ENCODE peak calls at places on chromosomes 7 and 10, in six cellular contexts. One of them, this sample, is unnamed.
A peak's percentile ranks its signal among the peaks of the same experiment; 100 is the strongest.

GRCh38 chr7:65448824-65449504 is 75.3 kb downstream of the ZNF92 start:
- DNase-seq in lower lobe of right lung: no peak
- DNase-seq in iPS DF 19.7: no peak
- DNase-seq in activated T-helper 1 cell treated with anti-CD3 and anti-CD28 coated beads, Interleukin-12 subunit alpha, Interleukin-12 subunit beta, Interleukin-2, Interleukin-4 antibody, amounts not matched to agents 30 ng/mL and 10 ng/mL and 1 ng/mL, durations not matched to agents 14 hours and 24 hours and 36 hours: no peak
- DNase-seq in Panc1: no peak
- DNase-seq in Calu3: no peak
- DNase-seq in this sample: peak; percentile 70

GRCh38 chr7:150466477-150466876 is 16.0 kb downstream of the GIMAP8 start:
- DNase-seq in activated T-helper 1 cell treated with anti-CD3 and anti-CD28 coated beads, Interleukin-12 subunit alpha, Interleukin-12 subunit beta, Interleukin-2, Interleukin-4 antibody, amounts not matched to agents 30 ng/mL and 10 ng/mL and 1 ng/mL, durations not matched to agents 14 hours and 24 hours and 36 hours: no peak
- DNase-seq in iPS DF 19.7: no peak
- DNase-seq in Panc1: no peak
- DNase-seq in lower lobe of right lung: no peak
- DNase-seq in Calu3: no peak
- DNase-seq in this sample: no peak

GRCh38 chr10:18140957-18141888 is 999 bp downstream of the CACNB2 start:
- DNase-seq in Calu3: no peak
- DNase-seq in iPS DF 19.7: no peak
- DNase-seq in activated T-helper 1 cell treated with anti-CD3 and anti-CD28 coated beads, Interleukin-12 subunit alpha, Interleukin-12 subunit beta, Interleukin-2, Interleukin-4 antibody, amounts not matched to agents 30 ng/mL and 10 ng/mL and 1 ng/mL, durations not matched to agents 14 hours and 24 hours and 36 hours: no peak
- DNase-seq in Panc1: no peak
- DNase-seq in lower lobe of right lung: no peak
- DNase-seq in this sample: no peak

GRCh38 chr7:47285860-47286491 is 295.9 kb downstream of the TNS3 start:
- DNase-seq in Panc1: no peak
- DNase-seq in Calu3: no peak
- DNase-seq in iPS DF 19.7: no peak
- DNase-seq in lower lobe of right lung: no peak
- DNase-seq in activated T-helper 1 cell treated with anti-CD3 and anti-CD28 coated beads, Interleukin-12 subunit alpha, Interleukin-12 subunit beta, Interleukin-2, Interleukin-4 antibody, amounts not matched to agents 30 ng/mL and 10 ng/mL and 1 ng/mL, durations not matched to agents 14 hours and 24 hours and 36 hours: no peak
- DNase-seq in this sample: no peak

GRCh38 chr7:39650676-39651075 is 27.3 kb downstream of the RALA start:
- DNase-seq in Panc1: no peak
- DNase-seq in lower lobe of right lung: no peak
- DNase-seq in Calu3: no peak
- DNase-seq in activated T-helper 1 cell treated with anti-CD3 and anti-CD28 coated beads, Interleukin-12 subunit alpha, Interleukin-12 subunit beta, Interleukin-2, Interleukin-4 antibody, amounts not matched to agents 30 ng/mL and 10 ng/mL and 1 ng/mL, durations not matched to agents 14 hours and 24 hours and 36 hours: no peak
- DNase-seq in iPS DF 19.7: no peak
- DNase-seq in this sample: peak; percentile 72

GRCh38 chr7:28591275-28591674 is 179.0 kb downstream of the CREB5 start:
- DNase-seq in activated T-helper 1 cell treated with anti-CD3 and anti-CD28 coated beads, Interleukin-12 subunit alpha, Interleukin-12 subunit beta, Interleukin-2, Interleukin-4 antibody, amounts not matched to agents 30 ng/mL and 10 ng/mL and 1 ng/mL, durations not matched to agents 14 hours and 24 hours and 36 hours: no peak
- DNase-seq in iPS DF 19.7: no peak
- DNase-seq in lower lobe of right lung: no peak
- DNase-seq in Panc1: no peak
- DNase-seq in Calu3: no peak
- DNase-seq in this sample: no peak

GRCh38 chr7:55187701-55188491 is 169.1 kb downstream of the EGFR start:
- DNase-seq in iPS DF 19.7: no peak
- DNase-seq in Calu3: no peak
- DNase-seq in Panc1: no peak
- DNase-seq in activated T-helper 1 cell treated with anti-CD3 and anti-CD28 coated beads, Interleukin-12 subunit alpha, Interleukin-12 subunit beta, Interleukin-2, Interleukin-4 antibody, amounts not matched to agents 30 ng/mL and 10 ng/mL and 1 ng/mL, durations not matched to agents 14 hours and 24 hours and 36 hours: no peak
- DNase-seq in lower lobe of right lung: no peak
- DNase-seq in this sample: peak; percentile 30

GRCh38 chr10:114550756-114551290 is 107.3 kb downstream of the ABLIM1 start:
- DNase-seq in Calu3: no peak
- DNase-seq in iPS DF 19.7: no peak
- DNase-seq in lower lobe of right lung: no peak
- DNase-seq in activated T-helper 1 cell treated with anti-CD3 and anti-CD28 coated beads, Interleukin-12 subunit alpha, Interleukin-12 subunit beta, Interleukin-2, Interleukin-4 antibody, amounts not matched to agents 30 ng/mL and 10 ng/mL and 1 ng/mL, durations not matched to agents 14 hours and 24 hours and 36 hours: no peak
- DNase-seq in Panc1: no peak
- DNase-seq in this sample: peak; percentile 56

GRCh38 chr7:111292026-111292430 is 201.1 kb downstream of the LRRN3 start:
- DNase-seq in Calu3: no peak
- DNase-seq in activated T-helper 1 cell treated with anti-CD3 and anti-CD28 coated beads, Interleukin-12 subunit alpha, Interleukin-12 subunit beta, Interleukin-2, Interleukin-4 antibody, amounts not matched to agents 30 ng/mL and 10 ng/mL and 1 ng/mL, durations not matched to agents 14 hours and 24 hours and 36 hours: no peak
- DNase-seq in iPS DF 19.7: no peak
- DNase-seq in Panc1: no peak
- DNase-seq in lower lobe of right lung: no peak
- DNase-seq in this sample: peak; percentile 33

GRCh38 chr10:129568562-129569344 is 101.7 kb downstream of the MGMT start:
- DNase-seq in iPS DF 19.7: no peak
- DNase-seq in Calu3: no peak
- DNase-seq in Panc1: no peak
- DNase-seq in lower lobe of right lung: no peak
- DNase-seq in activated T-helper 1 cell treated with anti-CD3 and anti-CD28 coated beads, Interleukin-12 subunit alpha, Interleukin-12 subunit beta, Interleukin-2, Interleukin-4 antibody, amounts not matched to agents 30 ng/mL and 10 ng/mL and 1 ng/mL, durations not matched to agents 14 hours and 24 hours and 36 hours: no peak
- DNase-seq in this sample: no peak

GRCh38 chr7:28017372-28017771 is 163.2 kb downstream of the JAZF1 start:
- DNase-seq in Calu3: no peak
- DNase-seq in Panc1: no peak
- DNase-seq in lower lobe of right lung: no peak
- DNase-seq in iPS DF 19.7: no peak
- DNase-seq in activated T-helper 1 cell treated with anti-CD3 and anti-CD28 coated beads, Interleukin-12 subunit alpha, Interleukin-12 subunit beta, Interleukin-2, Interleukin-4 antibody, amounts not matched to agents 30 ng/mL and 10 ng/mL and 1 ng/mL, durations not matched to agents 14 hours and 24 hours and 36 hours: no peak
- DNase-seq in this sample: peak; percentile 27

GRCh38 chr7:157650131-157650631 is 313.4 kb downstream of the DNAJB6 start:
- DNase-seq in Calu3: no peak
- DNase-seq in activated T-helper 1 cell treated with anti-CD3 and anti-CD28 coated beads, Interleukin-12 subunit alpha, Interleukin-12 subunit beta, Interleukin-2, Interleukin-4 antibody, amounts not matched to agents 30 ng/mL and 10 ng/mL and 1 ng/mL, durations not matched to agents 14 hours and 24 hours and 36 hours: no peak
- DNase-seq in lower lobe of right lung: no peak
- DNase-seq in iPS DF 19.7: no peak
- DNase-seq in Panc1: no peak
- DNase-seq in this sample: no peak

GRCh38 chr10:79090134-79090803 is 21.5 kb downstream of the ZMIZ1 start:
- DNase-seq in lower lobe of right lung: no peak
- DNase-seq in iPS DF 19.7: no peak
- DNase-seq in activated T-helper 1 cell treated with anti-CD3 and anti-CD28 coated beads, Interleukin-12 subunit alpha, Interleukin-12 subunit beta, Interleukin-2, Interleukin-4 antibody, amounts not matched to agents 30 ng/mL and 10 ng/mL and 1 ng/mL, durations not matched to agents 14 hours and 24 hours and 36 hours: no peak
- DNase-seq in Panc1: no peak
- DNase-seq in Calu3: no peak
- DNase-seq in this sample: peak; percentile 58

GRCh38 chr7:149462101-149462520 is 1.2 kb upstream of the ZNF777 start:
- DNase-seq in Panc1: no peak
- DNase-seq in activated T-helper 1 cell treated with anti-CD3 and anti-CD28 coated beads, Interleukin-12 subunit alpha, Interleukin-12 subunit beta, Interleukin-2, Interleukin-4 antibody, amounts not matched to agents 30 ng/mL and 10 ng/mL and 1 ng/mL, durations not matched to agents 14 hours and 24 hours and 36 hours: no peak
- DNase-seq in lower lobe of right lung: no peak
- DNase-seq in iPS DF 19.7: no peak
- DNase-seq in Calu3: no peak
- DNase-seq in this sample: no peak

GRCh38 chr7:136874393-136875032 is 6.1 kb downstream of the CHRM2 start:
- DNase-seq in lower lobe of right lung: no peak
- DNase-seq in Panc1: peak; percentile 10
- DNase-seq in activated T-helper 1 cell treated with anti-CD3 and anti-CD28 coated beads, Interleukin-12 subunit alpha, Interleukin-12 subunit beta, Interleukin-2, Interleukin-4 antibody, amounts not matched to agents 30 ng/mL and 10 ng/mL and 1 ng/mL, durations not matched to agents 14 hours and 24 hours and 36 hours: no peak
- DNase-seq in Calu3: no peak
- DNase-seq in iPS DF 19.7: no peak
- DNase-seq in this sample: peak; percentile 29

GRCh38 chr7:151680810-151681209 is 161.1 kb upstream of the RHEB start:
- DNase-seq in activated T-helper 1 cell treated with anti-CD3 and anti-CD28 coated beads, Interleukin-12 subunit alpha, Interleukin-12 subunit beta, Interleukin-2, Interleukin-4 antibody, amounts not matched to agents 30 ng/mL and 10 ng/mL and 1 ng/mL, durations not matched to agents 14 hours and 24 hours and 36 hours: no peak
- DNase-seq in lower lobe of right lung: no peak
- DNase-seq in iPS DF 19.7: no peak
- DNase-seq in Panc1: no peak
- DNase-seq in Calu3: no peak
- DNase-seq in this sample: peak; percentile 73

GRCh38 chr10:94320285-94320914 is 42.3 kb downstream of the NOC3L start:
- DNase-seq in lower lobe of right lung: peak; percentile 61
- DNase-seq in iPS DF 19.7: peak; percentile 15
- DNase-seq in activated T-helper 1 cell treated with anti-CD3 and anti-CD28 coated beads, Interleukin-12 subunit alpha, Interleukin-12 subunit beta, Interleukin-2, Interleukin-4 antibody, amounts not matched to agents 30 ng/mL and 10 ng/mL and 1 ng/mL, durations not matched to agents 14 hours and 24 hours and 36 hours: peak; percentile 36
- DNase-seq in Panc1: peak; percentile 60
- DNase-seq in Calu3: peak; percentile 59
- DNase-seq in this sample: peak; percentile 70

GRCh38 chr7:3928727-3929515 is 627.9 kb downstream of the SDK1 start:
- DNase-seq in iPS DF 19.7: no peak
- DNase-seq in Panc1: no peak
- DNase-seq in Calu3: no peak
- DNase-seq in lower lobe of right lung: no peak
- DNase-seq in activated T-helper 1 cell treated with anti-CD3 and anti-CD28 coated beads, Interleukin-12 subunit alpha, Interleukin-12 subunit beta, Interleukin-2, Interleukin-4 antibody, amounts not matched to agents 30 ng/mL and 10 ng/mL and 1 ng/mL, durations not matched to agents 14 hours and 24 hours and 36 hours: no peak
- DNase-seq in this sample: no peak

GRCh38 chr7:152544481-152544927 is 108.7 kb upstream of the KMT2C start:
- DNase-seq in activated T-helper 1 cell treated with anti-CD3 and anti-CD28 coated beads, Interleukin-12 subunit alpha, Interleukin-12 subunit beta, Interleukin-2, Interleukin-4 antibody, amounts not matched to agents 30 ng/mL and 10 ng/mL and 1 ng/mL, durations not matched to agents 14 hours and 24 hours and 36 hours: no peak
- DNase-seq in Calu3: no peak
- DNase-seq in Panc1: no peak
- DNase-seq in iPS DF 19.7: no peak
- DNase-seq in lower lobe of right lung: no peak
- DNase-seq in this sample: no peak

GRCh38 chr7:153393666-153394065 is 634.1 kb downstream of the ACTR3B start:
- DNase-seq in activated T-helper 1 cell treated with anti-CD3 and anti-CD28 coated beads, Interleukin-12 subunit alpha, Interleukin-12 subunit beta, Interleukin-2, Interleukin-4 antibody, amounts not matched to agents 30 ng/mL and 10 ng/mL and 1 ng/mL, durations not matched to agents 14 hours and 24 hours and 36 hours: no peak
- DNase-seq in Panc1: no peak
- DNase-seq in Calu3: no peak
- DNase-seq in lower lobe of right lung: no peak
- DNase-seq in iPS DF 19.7: no peak
- DNase-seq in this sample: no peak

GRCh38 chr10:60910543-60910942 is 33.4 kb downstream of the RHOBTB1 start:
- DNase-seq in iPS DF 19.7: no peak
- DNase-seq in activated T-helper 1 cell treated with anti-CD3 and anti-CD28 coated beads, Interleukin-12 subunit alpha, Interleukin-12 subunit beta, Interleukin-2, Interleukin-4 antibody, amounts not matched to agents 30 ng/mL and 10 ng/mL and 1 ng/mL, durations not matched to agents 14 hours and 24 hours and 36 hours: no peak
- DNase-seq in Panc1: no peak
- DNase-seq in Calu3: no peak
- DNase-seq in lower lobe of right lung: peak; percentile 53
- DNase-seq in this sample: peak; percentile 51

GRCh38 chr7:71055504-71055903 is 76.4 kb upstream of the GALNT17 start:
- DNase-seq in iPS DF 19.7: no peak
- DNase-seq in lower lobe of right lung: no peak
- DNase-seq in activated T-helper 1 cell treated with anti-CD3 and anti-CD28 coated beads, Interleukin-12 subunit alpha, Interleukin-12 subunit beta, Interleukin-2, Interleukin-4 antibody, amounts not matched to agents 30 ng/mL and 10 ng/mL and 1 ng/mL, durations not matched to agents 14 hours and 24 hours and 36 hours: no peak
- DNase-seq in Calu3: no peak
- DNase-seq in Panc1: no peak
- DNase-seq in this sample: no peak

GRCh38 chr7:465710-466400 is 53.8 kb downstream of the PDGFA start:
- DNase-seq in Panc1: no peak
- DNase-seq in activated T-helper 1 cell treated with anti-CD3 and anti-CD28 coated beads, Interleukin-12 subunit alpha, Interleukin-12 subunit beta, Interleukin-2, Interleukin-4 antibody, amounts not matched to agents 30 ng/mL and 10 ng/mL and 1 ng/mL, durations not matched to agents 14 hours and 24 hours and 36 hours: no peak
- DNase-seq in Calu3: no peak
- DNase-seq in lower lobe of right lung: no peak
- DNase-seq in iPS DF 19.7: no peak
- DNase-seq in this sample: no peak

GRCh38 chr7:31052841-31053601 is 913 bp downstream of the ADCYAP1R1 start:
- DNase-seq in lower lobe of right lung: no peak
- DNase-seq in Calu3: no peak
- DNase-seq in iPS DF 19.7: no peak
- DNase-seq in activated T-helper 1 cell treated with anti-CD3 and anti-CD28 coated beads, Interleukin-12 subunit alpha, Interleukin-12 subunit beta, Interleukin-2, Interleukin-4 antibody, amounts not matched to agents 30 ng/mL and 10 ng/mL and 1 ng/mL, durations not matched to agents 14 hours and 24 hours and 36 hours: no peak
- DNase-seq in Panc1: no peak
- DNase-seq in this sample: no peak

GRCh38 chr7:124152859-124153692 is 120.2 kb upstream of the TMEM229A start:
- DNase-seq in iPS DF 19.7: no peak
- DNase-seq in activated T-helper 1 cell treated with anti-CD3 and anti-CD28 coated beads, Interleukin-12 subunit alpha, Interleukin-12 subunit beta, Interleukin-2, Interleukin-4 antibody, amounts not matched to agents 30 ng/mL and 10 ng/mL and 1 ng/mL, durations not matched to agents 14 hours and 24 hours and 36 hours: no peak
- DNase-seq in Panc1: no peak
- DNase-seq in Calu3: peak; percentile 41
- DNase-seq in lower lobe of right lung: no peak
- DNase-seq in this sample: peak; percentile 57

GRCh38 chr10:3978174-3978573 is 193.2 kb upstream of the KLF6 start:
- DNase-seq in Calu3: no peak
- DNase-seq in Panc1: no peak
- DNase-seq in iPS DF 19.7: no peak
- DNase-seq in lower lobe of right lung: no peak
- DNase-seq in activated T-helper 1 cell treated with anti-CD3 and anti-CD28 coated beads, Interleukin-12 subunit alpha, Interleukin-12 subunit beta, Interleukin-2, Interleukin-4 antibody, amounts not matched to agents 30 ng/mL and 10 ng/mL and 1 ng/mL, durations not matched to agents 14 hours and 24 hours and 36 hours: no peak
- DNase-seq in this sample: peak; percentile 33

GRCh38 chr10:47261121-47261520 is 38.9 kb upstream of the GDF10 start:
- DNase-seq in Panc1: no peak
- DNase-seq in lower lobe of right lung: no peak
- DNase-seq in iPS DF 19.7: no peak
- DNase-seq in activated T-helper 1 cell treated with anti-CD3 and anti-CD28 coated beads, Interleukin-12 subunit alpha, Interleukin-12 subunit beta, Interleukin-2, Interleukin-4 antibody, amounts not matched to agents 30 ng/mL and 10 ng/mL and 1 ng/mL, durations not matched to agents 14 hours and 24 hours and 36 hours: no peak
- DNase-seq in Calu3: no peak
- DNase-seq in this sample: no peak

GRCh38 chr10:42973411-42973810 is 103.5 kb upstream of the RET start:
- DNase-seq in Panc1: no peak
- DNase-seq in Calu3: no peak
- DNase-seq in activated T-helper 1 cell treated with anti-CD3 and anti-CD28 coated beads, Interleukin-12 subunit alpha, Interleukin-12 subunit beta, Interleukin-2, Interleukin-4 antibody, amounts not matched to agents 30 ng/mL and 10 ng/mL and 1 ng/mL, durations not matched to agents 14 hours and 24 hours and 36 hours: no peak
- DNase-seq in lower lobe of right lung: no peak
- DNase-seq in iPS DF 19.7: no peak
- DNase-seq in this sample: no peak

GRCh38 chr7:52410032-52410431 is 625.4 kb upstream of the POM121L12 start:
- DNase-seq in iPS DF 19.7: no peak
- DNase-seq in Calu3: no peak
- DNase-seq in activated T-helper 1 cell treated with anti-CD3 and anti-CD28 coated beads, Interleukin-12 subunit alpha, Interleukin-12 subunit beta, Interleukin-2, Interleukin-4 antibody, amounts not matched to agents 30 ng/mL and 10 ng/mL and 1 ng/mL, durations not matched to agents 14 hours and 24 hours and 36 hours: no peak
- DNase-seq in lower lobe of right lung: no peak
- DNase-seq in Panc1: no peak
- DNase-seq in this sample: no peak

GRCh38 chr10:86943316-86944030 is 13.9 kb downstream of the MMRN2 start:
- DNase-seq in Calu3: no peak
- DNase-seq in lower lobe of right lung: no peak
- DNase-seq in iPS DF 19.7: no peak
- DNase-seq in Panc1: no peak
- DNase-seq in activated T-helper 1 cell treated with anti-CD3 and anti-CD28 coated beads, Interleukin-12 subunit alpha, Interleukin-12 subunit beta, Interleukin-2, Interleukin-4 antibody, amounts not matched to agents 30 ng/mL and 10 ng/mL and 1 ng/mL, durations not matched to agents 14 hours and 24 hours and 36 hours: no peak
- DNase-seq in this sample: no peak

GRCh38 chr7:129665013-129665401 is 53.5 kb downstream of the NRF1 start:
- DNase-seq in lower lobe of right lung: no peak
- DNase-seq in iPS DF 19.7: peak; percentile 74
- DNase-seq in Panc1: peak; percentile 92
- DNase-seq in Calu3: peak; percentile 76
- DNase-seq in activated T-helper 1 cell treated with anti-CD3 and anti-CD28 coated beads, Interleukin-12 subunit alpha, Interleukin-12 subunit beta, Interleukin-2, Interleukin-4 antibody, amounts not matched to agents 30 ng/mL and 10 ng/mL and 1 ng/mL, durations not matched to agents 14 hours and 24 hours and 36 hours: no peak
- DNase-seq in this sample: peak; percentile 94

GRCh38 chr10:63675171-63675570 is 154.0 kb downstream of the REEP3 start:
- DNase-seq in activated T-helper 1 cell treated with anti-CD3 and anti-CD28 coated beads, Interleukin-12 subunit alpha, Interleukin-12 subunit beta, Interleukin-2, Interleukin-4 antibody, amounts not matched to agents 30 ng/mL and 10 ng/mL and 1 ng/mL, durations not matched to agents 14 hours and 24 hours and 36 hours: no peak
- DNase-seq in iPS DF 19.7: no peak
- DNase-seq in lower lobe of right lung: no peak
- DNase-seq in Calu3: no peak
- DNase-seq in Panc1: no peak
- DNase-seq in this sample: peak; percentile 49

This sample was measured in fibroblast of pulmonary artery.